ENCODE peak calls at places on chromosomes 16 and 17, in nine cellular contexts. I is psoas muscle; E is tibial nerve; Q is heart right ventricle; V is CD4-positive, CD25-positive, alpha-beta regulatory T cell; N is A549; P is aorta; W is heart left ventricle; L is tibial artery. A is an unnamed sample.

GRCh38 chr16:74846714-74847113 is 72.1 kb upstream of the FA2H start:
- DNase-seq in I (no peak), E (no peak), Q (no peak), V (no peak), N (no peak), P (no peak), W (no peak), L (no peak), A (no peak)

GRCh38 chr16:89123001-89123830 is 29.6 kb downstream of the ACSF3 start:
- DNase-seq in I (peak), E (no peak), Q (no peak), V (no peak), N (no peak), P (peak), W (no peak), L (no peak), A (no peak)

GRCh38 chr16:2429771-2430663 is 770 bp downstream of the CCNF start:
- DNase-seq in I (no peak), E (no peak), Q (no peak), V (no peak), N (no peak), P (no peak), W (no peak), L (no peak), A (no peak)

GRCh38 chr17:73319766-73320165 is 8.0 kb upstream of the CDC42EP4 start:
- DNase-seq in I (no peak), E (no peak), Q (no peak), V (no peak), N (no peak), P (no peak), W (no peak), L (no peak), A (no peak)

GRCh38 chr16:58651965-58652348 is 22.3 kb upstream of the CNOT1 start:
- DNase-seq in I (no peak), E (no peak), Q (no peak), V (no peak), N (no peak), P (no peak), W (no peak), L (no peak), A (no peak)

GRCh38 chr16:72722552-72722951 is 325.4 kb downstream of the ZFHX3 start:
- DNase-seq in I (no peak), E (no peak), Q (no peak), V (no peak), N (no peak), P (no peak), W (no peak), L (no peak), A (no peak)

GRCh38 chr17:73325527-73325842 is 13.7 kb upstream of the CDC42EP4 start:
- DNase-seq in I (peak), E (peak), Q (no peak), V (no peak), N (no peak), P (no peak), W (no peak), L (peak), A (no peak)

GRCh38 chr17:40337351-40337750 is 27.2 kb downstream of the GJD3 start:
- DNase-seq in I (no peak), E (no peak), Q (no peak), V (no peak), N (no peak), P (no peak), W (no peak), L (no peak), A (no peak)

GRCh38 chr16:77062878-77063566 is 128.0 kb upstream of the MON1B start:
- DNase-seq in I (no peak), E (no peak), Q (no peak), V (no peak), N (no peak), P (no peak), W (no peak), L (no peak), A (no peak)

GRCh38 chr16:69566437-69567030 is 768 bp downstream of the NFAT5 start:
- DNase-seq in I (peak), E (peak), Q (peak), V (peak), N (peak), P (peak), W (peak), L (peak), A (peak)

GRCh38 chr17:64747938-64748540 is 85.9 kb upstream of the SMURF2 start:
- DNase-seq in I (no peak), E (no peak), Q (no peak), V (no peak), N (no peak), P (no peak), W (no peak), L (peak), A (no peak)

GRCh38 chr17:72432881-72433280 is 312.1 kb downstream of the SOX9 start:
- DNase-seq in I (no peak), E (no peak), Q (no peak), V (no peak), N (no peak), P (no peak), W (no peak), L (no peak), A (no peak)

GRCh38 chr17:80283116-80283852 is 22.6 kb downstream of the RNF213 start:
- DNase-seq in I (no peak), E (no peak), Q (no peak), V (no peak), N (no peak), P (no peak), W (no peak), L (no peak), A (no peak)

GRCh38 chr17:76742958-76743357 is 5.0 kb downstream of the MFSD11 start:
- DNase-seq in I (no peak), E (no peak), Q (no peak), V (no peak), N (no peak), P (no peak), W (no peak), L (no peak), A (no peak)

GRCh38 chr17:79741751-79742588 is 11.2 kb downstream of the ENPP7 start:
- DNase-seq in I (peak), E (peak), Q (peak), V (peak), N (peak), P (peak), W (peak), L (peak), A (peak)

GRCh38 chr17:15510361-15510760 is 42.9 kb upstream of the CDRT4 start:
- DNase-seq in I (no peak), E (no peak), Q (no peak), V (no peak), N (peak), P (no peak), W (no peak), L (no peak), A (no peak)

GRCh38 chr16:89358030-89359005 is 132.0 kb downstream of the ANKRD11 start:
- DNase-seq in I (no peak), E (no peak), Q (no peak), V (peak), N (no peak), P (peak), W (no peak), L (no peak), A (no peak)

GRCh38 chr16:56257260-56257659 is 66.0 kb downstream of the GNAO1 start:
- DNase-seq in I (no peak), E (peak), Q (peak), V (no peak), N (no peak), P (peak), W (peak), L (peak), A (no peak)

GRCh38 chr16:11755022-11755760 is 12.5 kb upstream of the TXNDC11 start:
- DNase-seq in I (no peak), E (no peak), Q (no peak), V (no peak), N (peak), P (no peak), W (no peak), L (no peak), A (no peak)

GRCh38 chr16:72508196-72508595 is 336.2 kb upstream of the PMFBP1 start:
- DNase-seq in I (no peak), E (no peak), Q (no peak), V (no peak), N (no peak), P (no peak), W (no peak), L (no peak), A (no peak)

GRCh38 chr16:57216968-57217367 is 28.1 kb upstream of the ARL2BP start:
- DNase-seq in I (no peak), E (no peak), Q (no peak), V (no peak), N (no peak), P (no peak), W (no peak), L (no peak), A (no peak)

GRCh38 chr17:78923660-78924453 is 1.3 kb downstream of the TIMP2 start:
- DNase-seq in I (peak), E (peak), Q (peak), V (peak), N (peak), P (peak), W (peak), L (peak), A (peak)

GRCh38 chr17:77873518-77874302 is 84.8 kb upstream of the TNRC6C start:
- DNase-seq in I (no peak), E (no peak), Q (no peak), V (no peak), N (no peak), P (no peak), W (no peak), L (no peak), A (no peak)

GRCh38 chr16:86630471-86630870 is 52.1 kb downstream of the FOXL1 start:
- DNase-seq in I (peak), E (peak), Q (no peak), V (no peak), N (no peak), P (no peak), W (peak), L (peak), A (no peak)

GRCh38 chr16:57185446-57185944 is 344 bp downstream of the PSME3IP1 start:
- DNase-seq in I (peak), E (peak), Q (peak), V (no peak), N (peak), P (peak), W (peak), L (peak), A (peak)

GRCh38 chr17:81040791-81041337 is 5.9 kb downstream of the BAIAP2 start:
- DNase-seq in I (no peak), E (no peak), Q (no peak), V (no peak), N (peak), P (no peak), W (no peak), L (no peak), A (no peak)

GRCh38 chr16:30335598-30336474 is 19.3 kb downstream of the CD2BP2 start:
- DNase-seq in I (no peak), E (no peak), Q (no peak), V (no peak), N (no peak), P (no peak), W (peak), L (no peak), A (no peak)

GRCh38 chr16:57807252-57807967 is 5.1 kb upstream of the KIFC3 start:
- DNase-seq in I (no peak), E (no peak), Q (no peak), V (no peak), N (peak), P (no peak), W (no peak), L (no peak), A (no peak)

GRCh38 chr16:79485020-79485419 is 115.5 kb downstream of the MAF start:
- DNase-seq in I (no peak), E (no peak), Q (no peak), V (no peak), N (no peak), P (no peak), W (no peak), L (no peak), A (no peak)

GRCh38 chr17:77423589-77424451 is 283.1 kb downstream of the SEC14L1 start:
- DNase-seq in I (peak), E (peak), Q (peak), V (no peak), N (peak), P (peak), W (peak), L (peak), A (peak)

GRCh38 chr17:33234930-33235685 is 58.0 kb downstream of the ASIC2 start:
- DNase-seq in I (peak), E (peak), Q (peak), V (no peak), N (peak), P (peak), W (peak), L (peak), A (no peak)

GRCh38 chr17:67831268-67831667 is 6.0 kb downstream of the BPTF start:
- DNase-seq in I (no peak), E (no peak), Q (no peak), V (no peak), N (no peak), P (no peak), W (no peak), L (no peak), A (no peak)

GRCh38 chr17:67833134-67833533 is 7.8 kb downstream of the BPTF start:
- DNase-seq in I (no peak), E (no peak), Q (no peak), V (no peak), N (no peak), P (no peak), W (no peak), L (no peak), A (no peak)

GRCh38 chr17:67834634-67835033 is 9.3 kb downstream of the BPTF start:
- DNase-seq in I (no peak), E (no peak), Q (no peak), V (no peak), N (no peak), P (no peak), W (no peak), L (no peak), A (no peak)

GRCh38 chr17:67836205-67836987 is 11.1 kb downstream of the BPTF start:
- DNase-seq in I (no peak), E (no peak), Q (no peak), V (no peak), N (no peak), P (no peak), W (no peak), L (no peak), A (no peak)

GRCh38 chr17:67833946-67834631 is 8.8 kb downstream of the BPTF start:
- DNase-seq in I (no peak), E (no peak), Q (no peak), V (no peak), N (no peak), P (no peak), W (no peak), L (no peak), A (no peak)
- H3K27ac ChIP-seq in I (no peak), E (no peak), Q (no peak), V (no peak), N (no peak), P (no peak), W (no peak), L (no peak), A (no peak)

GRCh38 chr16:17321824-17322223 is 148.9 kb downstream of the XYLT1 start:
- DNase-seq in I (no peak), E (no peak), Q (no peak), V (no peak), N (no peak), P (no peak), W (no peak), L (no peak), A (no peak)
- H3K27ac ChIP-seq in I (no peak), E (no peak), Q (no peak), V (no peak), N (no peak), P (no peak), W (no peak), L (no peak), A (no peak)

GRCh38 chr17:69539274-69539673 is 124.8 kb downstream of the MAP2K6 start:
- DNase-seq in I (no peak), E (no peak), Q (no peak), V (no peak), N (no peak), P (no peak), W (no peak), L (no peak), A (no peak)

GRCh38 chr17:69538795-69539194 is 124.3 kb downstream of the MAP2K6 start:
- DNase-seq in I (no peak), E (no peak), Q (no peak), V (no peak), N (no peak), P (no peak), W (no peak), L (no peak), A (no peak)

GRCh38 chr17:69535022-69535570 is 120.6 kb downstream of the MAP2K6 start:
- DNase-seq in I (no peak), E (no peak), Q (no peak), V (no peak), N (no peak), P (no peak), W (no peak), L (no peak), A (no peak)

GRCh38 chr17:69534235-69534621 is 119.7 kb downstream of the MAP2K6 start:
- DNase-seq in I (no peak), E (no peak), Q (no peak), V (no peak), N (no peak), P (no peak), W (no peak), L (no peak), A (no peak)

GRCh38 chr17:69533481-69534234 is 119.2 kb downstream of the MAP2K6 start:
- DNase-seq in I (no peak), E (no peak), Q (no peak), V (no peak), N (no peak), P (no peak), W (no peak), L (no peak), A (no peak)
- H3K27ac ChIP-seq in I (no peak), E (no peak), Q (no peak), V (no peak), N (no peak), P (no peak), W (no peak), L (no peak), A (no peak)

GRCh38 chr16:14111713-14112538 is 40.8 kb downstream of the MRTFB start:
- DNase-seq in I (peak), E (peak), Q (peak), V (no peak), N (no peak), P (no peak), W (peak), L (no peak), A (no peak)

GRCh38 chr16:14106961-14107360 is 35.8 kb downstream of the MRTFB start:
- DNase-seq in I (no peak), E (no peak), Q (no peak), V (no peak), N (no peak), P (no peak), W (no peak), L (no peak), A (no peak)

GRCh38 chr16:14110728-14111251 is 39.7 kb downstream of the MRTFB start:
- DNase-seq in I (no peak), E (no peak), Q (no peak), V (no peak), N (no peak), P (no peak), W (no peak), L (no peak), A (no peak)

GRCh38 chr16:14109782-14110727 is 38.9 kb downstream of the MRTFB start:
- DNase-seq in I (no peak), E (no peak), Q (no peak), V (no peak), N (no peak), P (no peak), W (no peak), L (no peak), A (no peak)

GRCh38 chr16:14109077-14109775 is 38.1 kb downstream of the MRTFB start:
- DNase-seq in I (no peak), E (no peak), Q (no peak), V (no peak), N (no peak), P (no peak), W (no peak), L (no peak), A (no peak)
- H3K27ac ChIP-seq in I (peak), E (no peak), Q (no peak), V (no peak), N (no peak), P (no peak), W (peak), L (no peak), A (no peak)

GRCh38 chr17:42804918-42805367 is 6.3 kb downstream of the CNTD1 start:
- DNase-seq in I (no peak), E (no peak), Q (no peak), V (no peak), N (peak), P (no peak), W (no peak), L (no peak), A (no peak)
- H3K27ac ChIP-seq in I (no peak), E (no peak), Q (no peak), V (no peak), N (no peak), P (no peak), W (no peak), L (no peak), A (no peak)

GRCh38 chr17:62713096-62713870 is 85.8 kb downstream of the MRC2 start:
- DNase-seq in I (no peak), E (no peak), Q (no peak), V (no peak), N (no peak), P (no peak), W (peak), L (peak), A (no peak)

GRCh38 chr17:62712011-62712615 is 84.6 kb downstream of the MRC2 start:
- DNase-seq in I (no peak), E (no peak), Q (no peak), V (no peak), N (no peak), P (no peak), W (peak), L (peak), A (no peak)

GRCh38 chr17:62716834-62717588 is 89.5 kb downstream of the MRC2 start:
- DNase-seq in I (no peak), E (no peak), Q (no peak), V (no peak), N (no peak), P (no peak), W (peak), L (peak), A (no peak)

GRCh38 chr17:62715882-62716390 is 88.5 kb downstream of the MRC2 start:
- DNase-seq in I (no peak), E (no peak), Q (no peak), V (no peak), N (no peak), P (no peak), W (peak), L (peak), A (no peak)

DNA sequence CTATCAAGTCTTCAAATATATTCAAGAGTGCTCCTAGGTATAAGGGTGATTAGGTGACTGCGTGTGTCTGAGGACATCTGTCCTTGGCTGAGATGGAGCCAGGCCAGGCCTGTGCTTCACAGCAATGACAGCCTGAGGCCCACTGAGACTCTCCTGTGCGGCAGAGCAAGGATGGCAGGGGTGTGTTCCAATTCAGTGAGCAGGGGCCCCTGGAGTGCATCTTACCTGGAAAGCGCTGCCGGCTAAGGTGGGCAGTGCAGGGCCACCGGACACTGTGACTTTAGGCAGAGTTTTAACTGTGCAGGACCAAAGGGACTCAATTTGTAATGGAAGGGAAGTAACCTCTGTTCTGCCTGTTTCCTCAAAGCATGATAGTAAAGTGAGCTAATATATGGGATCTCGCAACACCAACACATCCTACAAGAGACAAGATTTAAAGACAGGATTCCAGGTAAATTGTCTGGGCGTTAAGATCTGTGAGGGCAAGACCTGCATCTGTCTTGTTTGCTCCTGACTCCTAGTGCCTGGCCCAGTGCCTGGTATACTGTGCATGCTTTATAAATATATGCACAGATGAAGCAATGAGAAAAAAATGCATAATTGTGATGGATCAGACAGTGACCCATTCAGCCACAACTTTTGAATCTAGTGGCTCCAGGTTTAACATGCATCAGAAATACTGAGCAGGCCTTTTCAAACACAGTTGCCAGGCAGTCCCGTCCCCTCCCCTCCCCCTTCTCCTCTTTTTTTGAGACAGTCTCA is 86.7 kb downstream of the MRC2 start:
- DNase-seq in I (no peak), E (no peak), Q (no peak), V (no peak), N (no peak), P (no peak), W (peak), L (peak), A (no peak)
- H3K27ac ChIP-seq in I (no peak), E (peak), Q (no peak), V (no peak), N (no peak), P (no peak), W (no peak), L (no peak), A (no peak)